ENCODE peak calls at places on chromosomes 5 and 9, in five cellular contexts. S is fibroblast of lung, U is nephron progenitor cell, F is lung microvascular endothelial cell, X is lower lobe of right lung. N is an unnamed sample.
A peak's percentile ranks its signal among the peaks of the same experiment; 100 is the strongest.

GRCh38 chr9:32725066-32725860 is 58.1 kb upstream of the TMEM215 start:
- DNase-seq in U (no peak), S (peak; percentile 66), X (no peak), F (no peak), N (no peak)

GRCh38 chr9:18786936-18787658 is 245.9 kb downstream of the SAXO1 start:
- DNase-seq in S (peak; percentile 64), U (no peak), X (no peak), F (peak; percentile 68), N (peak; percentile 58)

GRCh38 chr9:113645224-113645971 is 181.9 kb downstream of the RGS3 start:
- DNase-seq in U (no peak), X (no peak), S (no peak), F (no peak), N (no peak)

GRCh38 chr9:134391319-134392231 is 65.3 kb downstream of the RXRA start:
- DNase-seq in F (peak; percentile 24), S (no peak), U (no peak), X (no peak), N (no peak)

GRCh38 chr5:37575541-37576489 is 196.7 kb downstream of the WDR70 start:
- DNase-seq in S (peak; percentile 48), U (no peak), F (no peak), X (no peak), N (no peak)

GRCh38 chr5:28734396-28734795 is 1696.0 kb upstream of the CDH9 start:
- DNase-seq in X (no peak), U (no peak), S (peak; percentile 29), F (no peak), N (no peak)

GRCh38 chr5:154829589-154830218 is 20.7 kb downstream of the FAXDC2 start:
- DNase-seq in S (peak; percentile 38), U (no peak), F (no peak), X (peak; percentile 52), N (no peak)

GRCh38 chr5:76544268-76544926 is 78.8 kb downstream of the F2RL2 start:
- DNase-seq in U (peak; percentile 16), F (peak; percentile 20), S (peak; percentile 43), X (peak; percentile 51), N (peak; percentile 20)

GRCh38 chr9:137053944-137054931 is at the start of gene ENTPD2:
- DNase-seq in X (peak; percentile 75), S (no peak), F (no peak), U (peak; percentile 51), N (no peak)

GRCh38 chr9:77954018-77954417 is 77.6 kb downstream of the GNAQ start:
- DNase-seq in U (no peak), S (peak; percentile 57), F (peak; percentile 18), X (no peak), N (no peak)

GRCh38 chr5:45262061-45262590 is 434.1 kb downstream of the HCN1 start:
- DNase-seq in F (no peak), U (no peak), X (no peak), S (no peak), N (no peak)

GRCh38 chr5:180313677-180314076 is 21.8 kb upstream of the MAPK9 start:
- DNase-seq in X (peak; percentile 88), U (no peak), S (no peak), F (no peak), N (peak; percentile 83)

GRCh38 chr9:126299706-126300276 is 26.8 kb upstream of the MVB12B start:
- DNase-seq in U (no peak), S (no peak), X (no peak), F (no peak), N (no peak)